ENCODE peak calls at places on chromosomes 4 and X, in six cellular contexts. One of them, this sample, is unnamed.

GRCh38 chr4:147078875-147079658 is 133.4 kb upstream of the TTC29 start:
- DNase-seq in Calu3: no peak
- DNase-seq in cardiac fibroblast: peak; percentile 33
- DNase-seq in uterus: peak; percentile 20
- DNase-seq in CD4-positive, alpha-beta memory T cell: no peak
- DNase-seq in D341Med: no peak
- DNase-seq in this sample: peak; percentile 1

GRCh38 chrX:16712825-16713155 is 321 bp upstream of the CTPS2 start:
- DNase-seq in Calu3: no peak
- DNase-seq in cardiac fibroblast: no peak
- DNase-seq in uterus: no peak
- DNase-seq in CD4-positive, alpha-beta memory T cell: no peak
- DNase-seq in D341Med: no peak
- DNase-seq in this sample: no peak

GRCh38 chr4:165355900-165356300 is 22.9 kb upstream of the CPE start:
- DNase-seq in Calu3: peak; percentile 27
- DNase-seq in cardiac fibroblast: peak; percentile 59
- DNase-seq in uterus: no peak
- DNase-seq in CD4-positive, alpha-beta memory T cell: no peak
- DNase-seq in D341Med: peak; percentile 74
- DNase-seq in this sample: peak; percentile 35

GRCh38 chrX:132181364-132181763 is 37.9 kb downstream of the RAP2C start:
- DNase-seq in Calu3: peak; percentile 1
- DNase-seq in cardiac fibroblast: no peak
- DNase-seq in uterus: peak; percentile 17
- DNase-seq in CD4-positive, alpha-beta memory T cell: no peak
- DNase-seq in D341Med: no peak
- DNase-seq in this sample: no peak

GRCh38 chr4:57404463-57404862 is 294.3 kb upstream of the IGFBP7 start:
- DNase-seq in Calu3: no peak
- DNase-seq in cardiac fibroblast: no peak
- DNase-seq in uterus: no peak
- DNase-seq in CD4-positive, alpha-beta memory T cell: no peak
- DNase-seq in D341Med: no peak
- DNase-seq in this sample: no peak

GRCh38 chrX:133297284-133297683 is 79.1 kb upstream of the TFDP3 start:
- DNase-seq in Calu3: no peak
- DNase-seq in cardiac fibroblast: peak; percentile 4
- DNase-seq in uterus: no peak
- DNase-seq in CD4-positive, alpha-beta memory T cell: no peak
- DNase-seq in D341Med: no peak
- DNase-seq in this sample: peak; percentile 59

GRCh38 chrX:103343105-103343504 is 13.1 kb downstream of the TCEAL7 start:
- DNase-seq in Calu3: peak; percentile 43
- DNase-seq in cardiac fibroblast: peak; percentile 66
- DNase-seq in uterus: peak; percentile 49
- DNase-seq in CD4-positive, alpha-beta memory T cell: peak; percentile 43
- DNase-seq in D341Med: no peak
- DNase-seq in this sample: peak; percentile 42

GRCh38 chr4:37516057-37516775 is 170.0 kb downstream of the RELL1 start:
- DNase-seq in Calu3: no peak
- DNase-seq in cardiac fibroblast: peak; percentile 12
- DNase-seq in uterus: no peak
- DNase-seq in CD4-positive, alpha-beta memory T cell: no peak
- DNase-seq in D341Med: no peak
- DNase-seq in this sample: no peak

GRCh38 chrX:153871451-153871850 is 14.5 kb downstream of the L1CAM start:
- DNase-seq in Calu3: no peak
- DNase-seq in cardiac fibroblast: no peak
- DNase-seq in uterus: no peak
- DNase-seq in CD4-positive, alpha-beta memory T cell: no peak
- DNase-seq in D341Med: no peak
- DNase-seq in this sample: no peak

GRCh38 chrX:39898147-39898546 is 199.6 kb downstream of the BCOR start:
- DNase-seq in Calu3: no peak
- DNase-seq in cardiac fibroblast: no peak
- DNase-seq in uterus: no peak
- DNase-seq in CD4-positive, alpha-beta memory T cell: no peak
- DNase-seq in D341Med: no peak
- DNase-seq in this sample: no peak

GRCh38 chrX:68677998-68678397 is 30.5 kb downstream of the STARD8 start:
- DNase-seq in Calu3: no peak
- DNase-seq in cardiac fibroblast: no peak
- DNase-seq in uterus: no peak
- DNase-seq in CD4-positive, alpha-beta memory T cell: no peak
- DNase-seq in D341Med: no peak
- DNase-seq in this sample: no peak

GRCh38 chr4:85823295-85823694 is 348.3 kb downstream of the ARHGAP24 start:
- DNase-seq in Calu3: no peak
- DNase-seq in cardiac fibroblast: peak; percentile 69
- DNase-seq in uterus: no peak
- DNase-seq in CD4-positive, alpha-beta memory T cell: no peak
- DNase-seq in D341Med: no peak
- DNase-seq in this sample: no peak